ENCODE peak calls at places on chromosome 11, in ten cellular contexts. H is omental fat pad; S is NAMALWA; G is A172; T is stimulated activated CD4-positive, alpha-beta T cell treated with anti-CD3 and anti-CD28 coated beads, Interleukin-4, amount 100 ng/mL, for 48 hours; V is GM10248; N is D341Med; O is fibroblast of pulmonary artery; U is nucleus accumbens; R is germinal center. C is an unnamed sample.

GRCh38 chr11:118338637-118339061 is 3.9 kb downstream of the CD3D start:
- DNase-seq in H (no peak), S (peak), G (no peak), T (peak), V (peak), N (no peak), O (peak), U (no peak), R (peak), C (peak)

GRCh38 chr11:4184163-4184916 is 89.7 kb downstream of the RRM1 start:
- DNase-seq in H (no peak), S (no peak), G (no peak), T (no peak), V (no peak), N (no peak), O (no peak), U (no peak), R (no peak), C (no peak)

GRCh38 chr11:8871283-8871775 is 39.7 kb upstream of the AKIP1 start:
- DNase-seq in H (no peak), S (no peak), G (peak), T (no peak), V (no peak), N (peak), O (peak), U (no peak), R (no peak), C (peak)

GRCh38 chr11:12330491-12331231 is 46.7 kb upstream of the PARVA start:
- DNase-seq in H (no peak), S (no peak), G (no peak), T (no peak), V (no peak), N (no peak), O (no peak), U (peak), R (no peak), C (no peak)

GRCh38 chr11:115929618-115930129 is 425.5 kb upstream of the CADM1 start:
- DNase-seq in H (no peak), S (peak), G (no peak), T (no peak), V (peak), N (no peak), O (no peak), U (no peak), R (no peak), C (no peak)

GRCh38 chr11:82315093-82315492 is 418.6 kb downstream of the FAM181B start:
- DNase-seq in H (no peak), S (peak), G (peak), T (no peak), V (no peak), N (peak), O (no peak), U (no peak), R (no peak), C (peak)

GRCh38 chr11:74288161-74288560 is 23.3 kb downstream of the P4HA3 start:
- DNase-seq in H (no peak), S (no peak), G (peak), T (no peak), V (no peak), N (no peak), O (peak), U (no peak), R (no peak), C (no peak)

GRCh38 chr11:72493426-72494108 is 59.2 kb upstream of the CLPB start:
- DNase-seq in H (no peak), S (no peak), G (no peak), T (no peak), V (no peak), N (no peak), O (no peak), U (no peak), R (no peak), C (no peak)

GRCh38 chr11:35029979-35030378 is 109.0 kb upstream of the CD44 start:
- DNase-seq in H (no peak), S (no peak), G (peak), T (no peak), V (no peak), N (no peak), O (peak), U (no peak), R (no peak), C (no peak)

GRCh38 chr11:45174963-45175362 is 28.5 kb downstream of the PRDM11 start:
- DNase-seq in H (no peak), S (no peak), G (no peak), T (no peak), V (no peak), N (no peak), O (no peak), U (no peak), R (no peak), C (no peak)

GRCh38 chr11:47376543-47377371 is 1.6 kb downstream of the SPI1 start:
- DNase-seq in H (no peak), S (peak), G (no peak), T (no peak), V (peak), N (peak), O (no peak), U (no peak), R (peak), C (no peak)

GRCh38 chr11:45173064-45173463 is 26.6 kb downstream of the PRDM11 start:
- DNase-seq in H (no peak), S (no peak), G (no peak), T (no peak), V (no peak), N (no peak), O (no peak), U (no peak), R (no peak), C (peak)

GRCh38 chr11:90148900-90149299 is 14.4 kb downstream of the NAALAD2 start:
- DNase-seq in H (no peak), S (peak), G (no peak), T (no peak), V (no peak), N (no peak), O (peak), U (no peak), R (no peak), C (no peak)

GRCh38 chr11:28547395-28547794 is 439.2 kb downstream of the METTL15 start:
- DNase-seq in H (no peak), S (no peak), G (no peak), T (no peak), V (no peak), N (no peak), O (no peak), U (no peak), R (no peak), C (no peak)